ENCODE peak calls at places on chromosomes 4 and X, in six cellular contexts. One of them, this sample, is unnamed.

GRCh38 chr4:76984127-76984526 is 34.6 kb downstream of the SEPTIN11 start:
- DNase-seq in NT2/D1: no peak
- DNase-seq in choroid plexus epithelial cell: peak
- DNase-seq in fibroblast of lung: peak
- DNase-seq in GM12864: peak
- DNase-seq in PC-9: no peak
- DNase-seq in this sample: no peak

GRCh38 chr4:190019023-190019858 is 7.8 kb downstream of the FRG2 start:
- DNase-seq in NT2/D1: no peak
- DNase-seq in choroid plexus epithelial cell: no peak
- DNase-seq in fibroblast of lung: no peak
- DNase-seq in GM12864: no peak
- DNase-seq in PC-9: no peak
- DNase-seq in this sample: no peak

GRCh38 chr4:17595471-17596005 is 18.5 kb downstream of the LAP3 start:
- DNase-seq in NT2/D1: no peak
- DNase-seq in choroid plexus epithelial cell: no peak
- DNase-seq in fibroblast of lung: no peak
- DNase-seq in GM12864: peak
- DNase-seq in PC-9: no peak
- DNase-seq in this sample: no peak

GRCh38 chr4:88575222-88575621 is 17.1 kb upstream of the HERC3 start:
- DNase-seq in NT2/D1: no peak
- DNase-seq in choroid plexus epithelial cell: no peak
- DNase-seq in fibroblast of lung: no peak
- DNase-seq in GM12864: no peak
- DNase-seq in PC-9: no peak
- DNase-seq in this sample: no peak

GRCh38 chr4:154807042-154807630 is 26.1 kb downstream of the RBM46 start:
- DNase-seq in NT2/D1: no peak
- DNase-seq in choroid plexus epithelial cell: peak
- DNase-seq in fibroblast of lung: peak
- DNase-seq in GM12864: peak
- DNase-seq in PC-9: no peak
- DNase-seq in this sample: no peak

GRCh38 chr4:133969202-133969873 is 232.3 kb downstream of the PABPC4L start:
- DNase-seq in NT2/D1: no peak
- DNase-seq in choroid plexus epithelial cell: peak
- DNase-seq in fibroblast of lung: peak
- DNase-seq in GM12864: no peak
- DNase-seq in PC-9: no peak
- DNase-seq in this sample: peak

GRCh38 chrX:51641421-51642021 is 22.8 kb upstream of the CENPVL3 start:
- DNase-seq in NT2/D1: peak
- DNase-seq in choroid plexus epithelial cell: peak
- DNase-seq in fibroblast of lung: peak
- DNase-seq in GM12864: no peak
- DNase-seq in PC-9: no peak
- DNase-seq in this sample: peak

GRCh38 chrX:101550362-101550761 is at the start of gene ARMCX1:
- DNase-seq in NT2/D1: peak
- DNase-seq in choroid plexus epithelial cell: peak
- DNase-seq in fibroblast of lung: peak
- DNase-seq in GM12864: no peak
- DNase-seq in PC-9: no peak
- DNase-seq in this sample: peak

GRCh38 chrX:109472939-109473713 is 8.8 kb downstream of the GUCY2F start:
- DNase-seq in NT2/D1: peak
- DNase-seq in choroid plexus epithelial cell: peak
- DNase-seq in fibroblast of lung: peak
- DNase-seq in GM12864: no peak
- DNase-seq in PC-9: no peak
- DNase-seq in this sample: peak

GRCh38 chr4:119286377-119287002 is 35.4 kb downstream of the FABP2 start:
- DNase-seq in NT2/D1: no peak
- DNase-seq in choroid plexus epithelial cell: peak
- DNase-seq in fibroblast of lung: peak
- DNase-seq in GM12864: no peak
- DNase-seq in PC-9: peak
- DNase-seq in this sample: peak

GRCh38 chrX:63656871-63657580 is 128.0 kb downstream of the ARHGEF9 start:
- DNase-seq in NT2/D1: no peak
- DNase-seq in choroid plexus epithelial cell: peak
- DNase-seq in fibroblast of lung: peak
- DNase-seq in GM12864: no peak
- DNase-seq in PC-9: no peak
- DNase-seq in this sample: peak

GRCh38 chrX:1555370-1555769 is 18.4 kb upstream of the P2RY8 start:
- DNase-seq in NT2/D1: no peak
- DNase-seq in choroid plexus epithelial cell: no peak
- DNase-seq in fibroblast of lung: no peak
- DNase-seq in GM12864: no peak
- DNase-seq in PC-9: no peak
- DNase-seq in this sample: no peak

GRCh38 chr4:24793219-24794005 is 2.0 kb upstream of the SOD3 start:
- DNase-seq in NT2/D1: no peak
- DNase-seq in choroid plexus epithelial cell: peak
- DNase-seq in fibroblast of lung: no peak
- DNase-seq in GM12864: no peak
- DNase-seq in PC-9: no peak
- DNase-seq in this sample: peak

GRCh38 chrX:22577181-22577580 is 304.5 kb downstream of the CBLL2 start:
- DNase-seq in NT2/D1: no peak
- DNase-seq in choroid plexus epithelial cell: peak
- DNase-seq in fibroblast of lung: peak
- DNase-seq in GM12864: no peak
- DNase-seq in PC-9: peak
- DNase-seq in this sample: peak

GRCh38 chr4:17376205-17376604 is 135.7 kb downstream of the QDPR start:
- DNase-seq in NT2/D1: no peak
- DNase-seq in choroid plexus epithelial cell: peak
- DNase-seq in fibroblast of lung: peak
- DNase-seq in GM12864: no peak
- DNase-seq in PC-9: no peak
- DNase-seq in this sample: no peak

GRCh38 chr4:69708211-69708610 is 52.2 kb downstream of the SULT1B1 start:
- DNase-seq in NT2/D1: no peak
- DNase-seq in choroid plexus epithelial cell: peak
- DNase-seq in fibroblast of lung: peak
- DNase-seq in GM12864: no peak
- DNase-seq in PC-9: no peak
- DNase-seq in this sample: no peak

GRCh38 chr4:104451573-104451972 is 43.1 kb downstream of the CXXC4 start:
- DNase-seq in NT2/D1: peak
- DNase-seq in choroid plexus epithelial cell: no peak
- DNase-seq in fibroblast of lung: peak
- DNase-seq in GM12864: no peak
- DNase-seq in PC-9: no peak
- DNase-seq in this sample: no peak

GRCh38 chr4:8913858-8914460 is 42.3 kb upstream of the HMX1 start:
- DNase-seq in NT2/D1: no peak
- DNase-seq in choroid plexus epithelial cell: no peak
- DNase-seq in fibroblast of lung: no peak
- DNase-seq in GM12864: no peak
- DNase-seq in PC-9: no peak
- DNase-seq in this sample: no peak

GRCh38 chr4:144782345-144782744 is 136.4 kb downstream of the HHIP start:
- DNase-seq in NT2/D1: no peak
- DNase-seq in choroid plexus epithelial cell: no peak
- DNase-seq in fibroblast of lung: no peak
- DNase-seq in GM12864: no peak
- DNase-seq in PC-9: no peak
- DNase-seq in this sample: no peak

GRCh38 chr4:2462992-2463762 is 5.7 kb upstream of the RNF4 start:
- DNase-seq in NT2/D1: no peak
- DNase-seq in choroid plexus epithelial cell: no peak
- DNase-seq in fibroblast of lung: no peak
- DNase-seq in GM12864: no peak
- DNase-seq in PC-9: no peak
- DNase-seq in this sample: no peak

GRCh38 chr4:88818650-88819470 is 121.2 kb upstream of the NAP1L5 start:
- DNase-seq in NT2/D1: peak
- DNase-seq in choroid plexus epithelial cell: peak
- DNase-seq in fibroblast of lung: peak
- DNase-seq in GM12864: no peak
- DNase-seq in PC-9: peak
- DNase-seq in this sample: peak

GRCh38 chr4:4575284-4576211 is 33.7 kb upstream of the STX18 start:
- DNase-seq in NT2/D1: peak
- DNase-seq in choroid plexus epithelial cell: peak
- DNase-seq in fibroblast of lung: peak
- DNase-seq in GM12864: no peak
- DNase-seq in PC-9: peak
- DNase-seq in this sample: peak

GRCh38 chr4:99485212-99485611 is 25.6 kb upstream of the C4orf17 start:
- DNase-seq in NT2/D1: no peak
- DNase-seq in choroid plexus epithelial cell: no peak
- DNase-seq in fibroblast of lung: no peak
- DNase-seq in GM12864: no peak
- DNase-seq in PC-9: no peak
- DNase-seq in this sample: no peak

GRCh38 chrX:38816158-38816557 is 14.9 kb downstream of the MID1IP1 start:
- DNase-seq in NT2/D1: no peak
- DNase-seq in choroid plexus epithelial cell: peak
- DNase-seq in fibroblast of lung: no peak
- DNase-seq in GM12864: no peak
- DNase-seq in PC-9: no peak
- DNase-seq in this sample: no peak

GRCh38 chr4:61772116-61772515 is 572.0 kb downstream of the ADGRL3 start:
- DNase-seq in NT2/D1: no peak
- DNase-seq in choroid plexus epithelial cell: peak
- DNase-seq in fibroblast of lung: no peak
- DNase-seq in GM12864: no peak
- DNase-seq in PC-9: no peak
- DNase-seq in this sample: peak

GRCh38 chrX:47556045-47556623 is 4.9 kb upstream of the ARAF start:
- DNase-seq in NT2/D1: peak
- DNase-seq in choroid plexus epithelial cell: peak
- DNase-seq in fibroblast of lung: peak
- DNase-seq in GM12864: peak
- DNase-seq in PC-9: peak
- DNase-seq in this sample: peak

DNA sequence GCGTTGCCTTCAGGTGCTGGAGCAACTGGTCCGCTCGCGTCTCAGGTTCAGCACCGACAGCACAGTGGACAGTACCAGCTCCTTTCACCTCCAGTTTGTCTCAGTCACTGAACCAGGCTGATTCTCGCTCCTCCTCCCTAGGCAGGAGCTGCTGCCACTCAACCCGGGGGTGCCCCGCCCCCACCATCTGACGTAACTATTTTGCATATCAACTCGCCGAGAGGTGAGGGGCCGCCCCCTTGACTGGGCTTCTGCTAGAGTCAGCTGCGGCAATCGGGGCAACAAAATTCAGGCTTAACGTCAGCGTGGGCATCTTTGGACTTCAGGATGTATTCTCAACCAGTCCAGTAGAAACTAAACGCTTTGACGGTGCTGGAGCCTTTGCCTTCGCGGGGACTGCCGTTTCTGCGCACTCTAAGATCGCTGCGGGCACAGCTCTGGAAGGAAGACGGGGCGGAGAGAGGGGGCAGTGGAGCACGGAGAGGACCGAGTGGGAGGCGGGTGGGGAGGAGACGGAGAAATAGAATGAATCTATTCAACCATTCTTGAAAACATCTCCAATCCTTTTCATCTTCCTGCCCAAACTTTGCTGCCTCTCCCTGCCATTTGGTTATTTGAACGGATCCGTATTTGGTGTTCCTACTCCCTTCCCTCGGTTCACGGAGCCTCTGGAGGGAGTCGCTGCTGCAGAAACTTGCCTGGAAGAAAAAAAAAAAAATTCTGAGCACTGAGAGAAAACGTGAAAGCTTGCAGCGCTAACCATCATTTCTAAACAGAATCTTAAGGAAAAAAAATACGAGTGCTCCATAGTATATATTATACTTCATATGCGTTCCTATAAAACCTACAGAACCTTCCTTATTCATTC is at the start of gene FSTL5:
- DNase-seq in NT2/D1: peak
- DNase-seq in choroid plexus epithelial cell: peak
- DNase-seq in fibroblast of lung: peak
- DNase-seq in GM12864: no peak
- DNase-seq in PC-9: peak
- DNase-seq in this sample: peak
- H3K4me3 ChIP-seq in NT2/D1: peak
- H3K4me3 ChIP-seq in choroid plexus epithelial cell: peak
- H3K4me3 ChIP-seq in fibroblast of lung: no peak
- H3K4me3 ChIP-seq in GM12864: no peak
- H3K4me3 ChIP-seq in PC-9: peak
- H3K4me3 ChIP-seq in this sample: peak

GRCh38 chr4:7828011-7828720 is 111.5 kb downstream of the AFAP1 start:
- DNase-seq in NT2/D1: peak
- DNase-seq in choroid plexus epithelial cell: peak
- DNase-seq in fibroblast of lung: peak
- DNase-seq in GM12864: peak
- DNase-seq in PC-9: peak
- DNase-seq in this sample: peak
- H3K4me3 ChIP-seq in NT2/D1: no peak
- H3K4me3 ChIP-seq in choroid plexus epithelial cell: peak
- H3K4me3 ChIP-seq in fibroblast of lung: no peak
- H3K4me3 ChIP-seq in GM12864: no peak
- H3K4me3 ChIP-seq in PC-9: no peak
- H3K4me3 ChIP-seq in this sample: peak

DNA sequence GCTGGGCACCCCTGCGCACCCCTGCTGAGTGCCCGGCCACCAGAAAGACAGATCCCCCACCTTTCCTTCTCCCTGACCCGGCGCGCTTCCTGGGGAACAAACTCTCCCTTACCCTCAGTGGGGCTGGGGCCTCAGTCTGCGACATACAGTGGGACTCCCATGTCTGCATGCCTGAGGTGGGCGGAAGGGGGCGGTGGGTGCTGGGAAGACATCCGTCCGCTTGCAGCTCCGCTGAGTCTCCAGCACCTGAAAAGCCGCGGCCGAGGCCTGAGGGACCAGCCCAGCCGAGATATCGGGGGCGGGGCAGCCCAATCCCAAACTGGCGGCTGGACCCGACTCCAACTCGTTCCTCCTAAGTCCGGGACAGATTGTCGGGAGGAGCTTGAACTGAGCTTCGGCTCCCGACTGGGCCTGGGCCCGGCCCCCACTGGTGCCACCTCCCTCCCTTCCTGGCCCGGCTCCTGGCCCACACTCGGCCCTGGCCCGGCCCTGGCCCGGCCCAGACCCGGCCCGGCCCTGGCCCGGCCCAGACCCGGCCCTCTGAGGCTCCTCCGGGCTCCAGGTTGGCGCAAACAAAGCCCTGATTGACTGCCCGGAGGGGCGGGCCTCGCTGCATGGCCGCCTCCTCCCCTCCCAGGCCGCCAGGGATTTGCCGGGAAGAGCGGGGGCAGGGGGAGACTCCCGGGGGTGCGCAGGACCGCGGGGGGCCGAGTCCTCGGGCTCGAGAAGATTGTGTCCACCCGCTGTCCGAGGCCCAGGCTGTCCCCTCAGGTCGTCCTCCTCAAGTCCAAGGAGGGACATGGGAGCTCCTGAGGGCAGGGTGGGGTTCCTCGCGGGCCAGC is 878 bp upstream of the SLC16A2 start:
- DNase-seq in NT2/D1: no peak
- DNase-seq in choroid plexus epithelial cell: peak
- DNase-seq in fibroblast of lung: peak
- DNase-seq in GM12864: no peak
- DNase-seq in PC-9: peak
- DNase-seq in this sample: peak
- H3K4me3 ChIP-seq in NT2/D1: peak
- H3K4me3 ChIP-seq in choroid plexus epithelial cell: peak
- H3K4me3 ChIP-seq in fibroblast of lung: peak
- H3K4me3 ChIP-seq in GM12864: no peak
- H3K4me3 ChIP-seq in PC-9: peak
- H3K4me3 ChIP-seq in this sample: peak

GRCh38 chrX:139202742-139203410 is 327.7 kb upstream of the F9 start:
- DNase-seq in NT2/D1: no peak
- DNase-seq in choroid plexus epithelial cell: no peak
- DNase-seq in fibroblast of lung: no peak
- DNase-seq in GM12864: no peak
- DNase-seq in PC-9: no peak
- DNase-seq in this sample: no peak
- H3K4me3 ChIP-seq in NT2/D1: no peak
- H3K4me3 ChIP-seq in choroid plexus epithelial cell: no peak
- H3K4me3 ChIP-seq in fibroblast of lung: no peak
- H3K4me3 ChIP-seq in GM12864: no peak
- H3K4me3 ChIP-seq in PC-9: no peak
- H3K4me3 ChIP-seq in this sample: no peak